ENCODE peak calls at places on chromosomes 7 and 10, in ten cellular contexts. B is breast epithelium, J is heart left ventricle, V is HCT116, M is spleen, D is uterus, N is Peyer's patch, R is K562, Q is A549, X is stomach. U is an unnamed sample.

GRCh38 chr7:46682841-46683624 is 762.0 kb upstream of the IGFBP3 start:
- DNase-seq in N (no peak), X (no peak), J (no peak), R (no peak), B (no peak), Q (no peak), M (no peak), V (no peak), D (no peak), U (no peak)

GRCh38 chr10:29692121-29692539 is 57.4 kb upstream of the SVIL start:
- DNase-seq in J (no peak), M (no peak), Q (no peak), D (no peak), V (no peak), B (no peak), X (no peak), N (no peak), R (no peak), U (no peak)

GRCh38 chr7:19107392-19108147 is 9.9 kb downstream of the TWIST1 start:
- DNase-seq in X (no peak), V (no peak), D (peak), J (peak), M (no peak), B (no peak), N (no peak), R (no peak), Q (no peak), U (no peak)

GRCh38 chr10:78194539-78195402 is 161.1 kb downstream of the RPS24 start:
- DNase-seq in X (no peak), Q (no peak), N (no peak), M (no peak), J (no peak), B (no peak), R (no peak), D (no peak), V (no peak), U (no peak)

GRCh38 chr7:52705768-52706167 is 329.7 kb upstream of the POM121L12 start:
- DNase-seq in M (no peak), X (no peak), B (no peak), R (no peak), N (no peak), Q (no peak), D (no peak), V (no peak), J (no peak), U (no peak)

GRCh38 chr7:13181221-13181620 is 493.8 kb downstream of the ARL4A start:
- DNase-seq in R (no peak), N (no peak), J (no peak), Q (peak), V (no peak), D (no peak), B (no peak), X (no peak), M (no peak), U (no peak)

GRCh38 chr7:90955641-90956207 is 308.5 kb upstream of the FZD1 start:
- DNase-seq in B (no peak), R (no peak), D (no peak), V (no peak), M (no peak), X (no peak), N (no peak), J (no peak), Q (no peak), U (no peak)

GRCh38 chr7:24793982-24794648 is 36.9 kb upstream of the GSDME start:
- DNase-seq in N (no peak), V (no peak), R (no peak), X (no peak), J (no peak), M (no peak), B (no peak), D (no peak), Q (no peak), U (no peak)

GRCh38 chr10:3813986-3814831 is 29.2 kb upstream of the KLF6 start:
- DNase-seq in D (no peak), R (no peak), J (no peak), B (no peak), X (no peak), Q (no peak), V (no peak), N (no peak), M (no peak), U (no peak)

GRCh38 chr7:118305686-118306085 is 81.2 kb downstream of the ANKRD7 start:
- DNase-seq in V (no peak), M (no peak), N (no peak), D (no peak), B (no peak), J (no peak), R (no peak), Q (no peak), X (no peak), U (no peak)
- TF ChIP-seq POLR2A in V (no peak), M (no peak), N (no peak), D (no peak), B (no peak), J (no peak), R (no peak), Q (no peak), X (no peak), U (no peak)

GRCh38 chr10:16436367-16436757 is 448 bp upstream of the PTER start:
- DNase-seq in X (no peak), V (no peak), R (no peak), D (no peak), N (peak), B (no peak), M (no peak), J (peak), Q (no peak), U (no peak)
- H3K4me3 ChIP-seq in X (peak), V (peak), R (peak), D (peak), N (peak), B (peak), M (peak), J (peak), Q (peak), U (no peak)

GRCh38 chr7:135991322-135991721 is 14.2 kb upstream of the MTPN start:
- DNase-seq in V (no peak), J (no peak), B (no peak), D (no peak), N (no peak), X (no peak), R (no peak), M (no peak), Q (no peak), U (no peak)

GRCh38 chr7:135991906-135992305 is 14.7 kb upstream of the MTPN start:
- DNase-seq in Q (no peak), R (no peak), V (no peak), M (no peak), B (no peak), X (no peak), N (no peak), D (no peak), J (no peak), U (no peak)

GRCh38 chr7:135993950-135994349 is 16.8 kb upstream of the MTPN start:
- DNase-seq in M (no peak), N (no peak), D (no peak), X (no peak), V (no peak), R (no peak), J (no peak), Q (no peak), B (no peak), U (no peak)

GRCh38 chr7:135995751-135996150 is 18.6 kb upstream of the MTPN start:
- DNase-seq in J (no peak), B (no peak), X (no peak), N (no peak), R (no peak), M (no peak), V (no peak), D (no peak), Q (no peak), U (no peak)

GRCh38 chr7:135994466-135995205 is 17.5 kb upstream of the MTPN start:
- DNase-seq in M (no peak), R (peak), X (no peak), V (no peak), B (no peak), N (no peak), Q (peak), D (no peak), J (no peak), U (no peak)
- H3K27ac ChIP-seq in M (no peak), R (no peak), X (no peak), V (no peak), B (no peak), N (no peak), Q (no peak), D (no peak), J (no peak), U (no peak)

GRCh38 chr7:107111196-107111595 is 57.6 kb upstream of the HBP1 start:
- DNase-seq in D (no peak), J (no peak), N (no peak), X (no peak), V (no peak), M (no peak), R (no peak), Q (no peak), B (no peak), U (no peak)

GRCh38 chr7:107115114-107115513 is 53.7 kb upstream of the HBP1 start:
- DNase-seq in B (no peak), X (no peak), Q (no peak), V (no peak), M (no peak), N (no peak), D (no peak), R (no peak), J (no peak), U (no peak)

GRCh38 chr7:107109955-107110354 is 58.8 kb upstream of the HBP1 start:
- DNase-seq in B (no peak), J (no peak), Q (no peak), R (no peak), M (no peak), D (no peak), V (no peak), N (no peak), X (no peak), U (no peak)

GRCh38 chr7:107115762-107116540 is 52.9 kb upstream of the HBP1 start:
- DNase-seq in R (no peak), D (no peak), M (no peak), Q (no peak), B (no peak), X (no peak), J (no peak), V (no peak), N (no peak), U (no peak)

DNA sequence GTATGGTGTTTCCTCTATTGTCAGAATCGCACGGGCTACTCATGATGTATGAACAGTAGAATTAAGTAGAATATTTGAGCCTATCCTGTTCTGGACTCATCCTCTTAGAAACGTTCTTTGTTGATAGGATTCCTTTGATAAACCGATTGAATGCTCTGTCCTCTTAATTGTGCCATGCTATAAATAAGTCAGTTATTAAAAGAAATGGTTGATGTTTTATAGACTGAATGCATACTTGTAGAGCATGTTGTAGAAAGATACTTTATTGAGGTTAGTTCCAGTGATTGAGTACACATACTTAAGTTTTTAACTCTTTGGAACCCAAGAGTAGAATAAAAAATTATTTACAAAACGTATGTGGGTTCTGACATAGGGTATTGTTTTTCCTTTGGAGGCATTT is 54.9 kb upstream of the HBP1 start:
- DNase-seq in Q (no peak), N (no peak), D (no peak), M (no peak), V (no peak), B (no peak), J (no peak), R (no peak), X (no peak), U (no peak)
- TF ChIP-seq POLR2A in Q (no peak), N (no peak), D (no peak), M (no peak), V (no peak), B (no peak), J (no peak), R (no peak), X (no peak), U (no peak)

GRCh38 chr7:99984593-99984992 is 8.8 kb upstream of the AZGP1 start:
- DNase-seq in N (no peak), V (no peak), D (no peak), Q (no peak), R (no peak), M (peak), X (no peak), B (no peak), J (no peak), U (no peak)

GRCh38 chr7:99987846-99988245 is 12.0 kb upstream of the AZGP1 start:
- DNase-seq in M (peak), N (no peak), B (no peak), J (no peak), R (no peak), D (no peak), V (no peak), Q (no peak), X (no peak), U (no peak)

GRCh38 chr7:99992330-99993037 is 16.7 kb upstream of the AZGP1 start:
- DNase-seq in V (no peak), N (no peak), B (no peak), M (peak), J (no peak), R (no peak), Q (no peak), D (no peak), X (no peak), U (no peak)

GRCh38 chr7:99994819-99995218 is 19.0 kb upstream of the AZGP1 start:
- DNase-seq in X (no peak), M (no peak), J (no peak), Q (no peak), D (no peak), N (no peak), R (no peak), B (no peak), V (no peak), U (no peak)

DNA sequence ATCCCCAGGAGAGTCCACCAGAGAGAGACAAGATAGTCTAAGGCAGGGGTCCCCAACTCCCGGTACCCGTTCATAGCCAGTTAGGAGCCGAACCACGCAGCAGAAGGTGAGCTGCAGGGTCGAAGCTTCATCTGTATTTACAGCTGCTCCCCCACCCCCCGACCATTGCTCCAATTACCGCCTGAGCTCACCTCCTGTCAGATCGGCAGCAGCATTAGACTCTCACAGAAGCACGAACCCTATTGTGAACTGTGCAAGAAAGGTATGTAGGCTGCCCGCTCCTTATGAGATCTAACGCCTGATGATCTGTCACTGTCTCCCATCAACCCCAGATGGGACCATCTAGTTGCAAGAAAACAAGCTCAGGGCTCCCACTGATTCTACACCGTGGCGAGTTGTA is 14.6 kb upstream of the AZGP1 start:
- DNase-seq in B (no peak), X (no peak), J (no peak), M (peak), V (no peak), Q (no peak), D (no peak), R (no peak), N (no peak), U (no peak)
- H3K4me3 ChIP-seq in B (peak), X (peak), J (no peak), M (no peak), V (no peak), Q (no peak), D (no peak), R (no peak), N (no peak), U (no peak)

GRCh38 chr10:5453749-5454489 is 41.6 kb downstream of the NET1 start:
- DNase-seq in R (no peak), J (no peak), N (no peak), X (no peak), B (no peak), D (no peak), M (no peak), V (no peak), Q (no peak), U (no peak)
- H3K27ac ChIP-seq in R (peak), J (no peak), N (no peak), X (no peak), B (no peak), D (peak), M (no peak), V (no peak), Q (no peak), U (no peak)

GRCh38 chr7:77684030-77684429 is 12.2 kb upstream of the RSBN1L start:
- DNase-seq in M (no peak), V (no peak), N (no peak), X (no peak), J (peak), D (no peak), B (no peak), R (no peak), Q (no peak), U (peak)

GRCh38 chr7:77687100-77687746 is 9.0 kb upstream of the RSBN1L start:
- DNase-seq in X (no peak), M (no peak), B (no peak), N (no peak), D (no peak), J (no peak), R (no peak), Q (no peak), V (no peak), U (no peak)

GRCh38 chr7:77680266-77680665 is 16.0 kb upstream of the RSBN1L start:
- DNase-seq in J (no peak), D (no peak), M (no peak), V (no peak), B (no peak), R (no peak), Q (no peak), X (no peak), N (no peak), U (no peak)

GRCh38 chr7:77687747-77688144 is 8.5 kb upstream of the RSBN1L start:
- DNase-seq in B (no peak), Q (no peak), R (no peak), V (no peak), N (no peak), M (no peak), X (no peak), J (no peak), D (no peak), U (no peak)

GRCh38 chr7:77685219-77685618 is 11.0 kb upstream of the RSBN1L start:
- DNase-seq in V (no peak), R (no peak), X (peak), M (no peak), Q (no peak), D (no peak), N (no peak), B (no peak), J (no peak), U (peak)
- TF ChIP-seq POLR2A in V (no peak), R (no peak), X (no peak), M (no peak), Q (no peak), D (no peak), N (no peak), B (no peak), J (no peak), U (peak)

GRCh38 chr10:26622891-26623290 is 74.6 kb upstream of the PDSS1 start:
- DNase-seq in D (no peak), M (no peak), R (no peak), N (no peak), V (no peak), B (no peak), X (no peak), Q (no peak), J (no peak), U (no peak)
- H3K4me3 ChIP-seq in D (no peak), M (peak), R (no peak), N (no peak), V (peak), B (no peak), X (peak), Q (peak), J (no peak), U (no peak)

DNA sequence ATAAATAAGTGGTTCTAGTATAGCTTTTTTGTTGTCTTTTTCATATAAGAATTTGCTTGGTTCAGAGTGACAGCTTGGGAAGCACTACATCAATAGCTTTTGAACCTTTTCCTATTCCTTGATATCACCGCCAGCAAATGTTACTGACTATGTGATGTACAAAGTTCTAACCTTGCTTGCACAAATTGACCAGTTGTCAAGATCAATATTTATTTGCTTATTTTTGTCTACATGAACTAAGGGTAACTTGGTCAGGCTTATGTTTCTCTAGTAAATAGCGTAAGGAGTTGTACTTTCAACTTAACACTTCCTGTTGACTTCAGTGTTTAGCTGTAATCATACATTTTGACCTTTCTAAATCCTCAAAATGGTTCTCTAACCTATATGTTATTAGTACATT is 239.3 kb upstream of the KAT6B start:
- DNase-seq in R (no peak), M (no peak), D (no peak), B (no peak), X (no peak), Q (no peak), V (no peak), J (no peak), N (no peak), U (no peak)
- H3K27ac ChIP-seq in R (no peak), M (peak), D (peak), B (no peak), X (peak), Q (no peak), V (no peak), J (no peak), N (peak), U (no peak)